ENCODE peak calls at places on chromosomes 4 and X, in four cellular contexts. R is Panc1, O is colonic mucosa, B is lower lobe of right lung. X is an unnamed sample.
A peak's percentile ranks its signal among the peaks of the same experiment; 100 is the strongest.

GRCh38 chr4:84401669-84402068 is 97.4 kb downstream of the NKX6-1 start:
- DNase-seq in R (no peak), O (no peak), B (no peak), X (no peak)

GRCh38 chr4:170248576-170248975 is 158.8 kb upstream of the AADAT start:
- DNase-seq in B (no peak), R (no peak), O (no peak), X (no peak)

GRCh38 chrX:103343105-103343504 is 13.1 kb downstream of the TCEAL7 start:
- DNase-seq in R (peak; percentile 47), O (peak; percentile 45), B (no peak), X (no peak)

GRCh38 chrX:45479835-45480422 is 279.3 kb upstream of the DIPK2B start:
- DNase-seq in B (no peak), R (peak; percentile 91), O (no peak), X (no peak)

GRCh38 chr4:156230151-156230550 is 276.5 kb upstream of the CTSO start:
- DNase-seq in O (no peak), B (no peak), R (no peak), X (no peak)

GRCh38 chr4:177309525-177310371 is at the start of gene NEIL3:
- DNase-seq in B (peak; percentile 95), R (peak; percentile 51), O (peak; percentile 96), X (peak; percentile 94)

GRCh38 chr4:189178125-189178746 is 762.4 kb upstream of the FRG1 start:
- DNase-seq in R (no peak), B (no peak), O (no peak), X (no peak)

GRCh38 chr4:177726111-177726510 is 283.9 kb upstream of the AGA start:
- DNase-seq in O (no peak), B (no peak), R (no peak), X (no peak)

GRCh38 chr4:28209371-28209924 is 1348.8 kb downstream of the STIM2 start:
- DNase-seq in R (no peak), O (no peak), B (no peak), X (no peak)

GRCh38 chr4:77538574-77539157 is 67.0 kb upstream of the CXCL13 start:
- DNase-seq in R (no peak), O (peak; percentile 51), B (no peak), X (peak; percentile 86)

GRCh38 chr4:168059251-168059650 is 33.1 kb upstream of the ANXA10 start:
- DNase-seq in R (no peak), B (no peak), O (no peak), X (no peak)

GRCh38 chr4:26192921-26193894 is 127.6 kb upstream of the RBPJ start:
- DNase-seq in O (no peak), R (no peak), B (no peak), X (no peak)

GRCh38 chrX:112642349-112642748 is 37.4 kb downstream of the LHFPL1 start:
- DNase-seq in R (peak; percentile 47), O (peak; percentile 24), B (no peak), X (no peak)

GRCh38 chr4:160981083-160981482 is 1182.7 kb downstream of the FSTL5 start:
- DNase-seq in R (no peak), O (no peak), B (no peak), X (no peak)

GRCh38 chr4:171242831-171243230 is 570.4 kb upstream of the GALNTL6 start:
- DNase-seq in R (no peak), B (no peak), O (no peak), X (no peak)

GRCh38 chrX:21734175-21734574 is 23.7 kb downstream of the SMPX start:
- DNase-seq in B (no peak), O (no peak), R (no peak), X (no peak)

GRCh38 chrX:129983575-129984131 is 1.2 kb downstream of the BCORL1 start:
- DNase-seq in O (peak; percentile 28), B (peak; percentile 48), R (no peak), X (peak; percentile 55)

GRCh38 chr4:8821151-8821950 is 50.3 kb downstream of the HMX1 start:
- DNase-seq in B (peak; percentile 38), R (no peak), O (peak; percentile 11), X (peak; percentile 23)

GRCh38 chr4:7043521-7044414 is 596 bp downstream of the TADA2B start:
- DNase-seq in R (no peak), O (peak; percentile 65), B (peak; percentile 74), X (peak; percentile 76)

GRCh38 chr4:7928711-7929505 is 10.8 kb downstream of the AFAP1 start:
- DNase-seq in O (no peak), R (no peak), B (no peak), X (no peak)

GRCh38 chr4:152415980-152416379 is 119.9 kb downstream of the FBXW7 start:
- DNase-seq in B (no peak), R (no peak), O (no peak), X (no peak)

GRCh38 chr4:27397886-27398285 is 537.2 kb downstream of the STIM2 start:
- DNase-seq in B (no peak), R (no peak), O (no peak), X (no peak)

GRCh38 chr4:144903953-144904711 is 193.9 kb downstream of the ANAPC10 start:
- DNase-seq in B (no peak), O (no peak), R (no peak), X (no peak)

DNA sequence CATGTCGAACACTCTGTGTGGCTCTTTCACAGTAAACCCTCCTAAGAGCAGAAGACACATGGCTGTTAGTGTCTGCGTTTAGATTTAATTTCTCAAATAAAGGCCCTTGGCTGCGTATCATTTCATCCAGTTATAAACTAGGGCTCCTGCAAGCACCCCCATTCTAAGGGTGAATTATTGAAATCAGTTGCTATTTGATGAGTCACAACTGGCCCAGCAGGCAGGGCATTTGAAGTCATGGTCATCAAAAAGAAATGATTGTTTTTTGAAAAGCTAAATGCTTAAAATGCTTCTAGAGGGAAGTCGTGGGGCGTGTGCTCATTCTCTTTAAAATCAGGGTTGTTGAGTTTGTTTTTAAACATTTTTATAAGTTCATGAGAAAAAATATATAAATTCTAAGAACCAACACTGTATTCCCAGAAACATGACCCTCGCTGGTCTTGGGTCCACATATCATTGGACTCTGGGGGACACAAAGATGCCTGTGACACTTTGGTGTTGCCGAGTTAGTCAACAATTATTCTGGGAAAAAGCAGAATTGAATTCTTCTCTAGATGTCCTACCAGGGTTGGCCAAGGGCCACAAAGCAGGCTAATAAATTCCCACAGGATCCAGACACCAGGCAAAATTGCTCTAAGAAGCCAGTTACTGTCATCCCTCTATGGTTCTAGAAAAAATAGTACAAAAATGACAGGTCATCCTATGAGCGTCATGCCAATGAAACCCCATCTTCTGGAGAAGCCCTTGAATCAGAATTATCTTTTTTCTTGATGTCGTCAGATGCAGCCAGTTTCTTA is 99.5 kb upstream of the MYOZ2 start:
- DNase-seq in O (no peak), R (no peak), B (no peak), X (no peak)
- H3K4me1 ChIP-seq in O (no peaks in the 10 kb centered on the region), R (no peaks in the 10 kb centered on the region), B (peaks cover 17% of the 10 kb centered on the region), X (no peaks in the 10 kb centered on the region)

DNA sequence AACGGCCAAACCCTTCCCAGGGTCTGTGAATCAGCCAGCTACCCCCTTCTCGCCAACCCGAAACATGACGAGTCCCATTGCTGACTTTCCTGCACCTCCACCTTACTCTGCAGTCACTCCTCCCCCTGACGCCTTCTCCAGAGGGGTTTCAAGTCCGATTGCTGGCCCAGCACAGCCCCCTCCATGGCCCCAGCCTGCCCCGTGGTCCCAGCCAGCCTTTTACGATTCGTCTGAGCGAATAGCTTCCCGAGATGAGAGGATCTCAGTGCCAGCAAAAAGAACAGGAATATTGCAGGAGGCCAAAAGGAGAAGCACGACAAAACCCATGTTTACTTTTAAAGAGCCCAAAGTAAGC is 105.1 kb upstream of the MYOZ2 start:
- DNase-seq in O (no peak), R (no peak), B (no peak), X (no peak)
- H3K4me3 ChIP-seq in O (peak overlapping the region; percentile 6), R (no peak overlapping the region), B (no peak overlapping the region), X (no peak overlapping the region)

GRCh38 chrX:139759637-139760036 is 51.7 kb upstream of the MCF2 start:
- DNase-seq in B (no peak), O (no peak), R (peak; percentile 17), X (no peak)
- TF ChIP-seq CTCF in B (no peak), O (no peak), R (peak; percentile 62), X (peak; percentile 50)

GRCh38 chr4:184384056-184384809 is 90.1 kb downstream of the IRF2 start:
- DNase-seq in R (peak; percentile 2), B (no peak), O (peak; percentile 63), X (peak; percentile 83)
- H3K4me1 ChIP-seq in R (peaks cover 39% of the 10 kb centered on the region), B (peaks cover 48% of the 10 kb centered on the region), O (peaks cover 28% of the 10 kb centered on the region), X (peaks cover 11% of the 10 kb centered on the region)